ENCODE peak calls at places on chromosomes 4 and X, in four cellular contexts. One of them, this sample, is unnamed.

GRCh38 chrX:47743504-47743903 is 84.5 kb upstream of the UXT start:
- DNase-seq in BJ: no peak
- DNase-seq in substantia nigra: no peak
- DNase-seq in Caco-2: no peak
- DNase-seq in this sample: no peak

GRCh38 chrX:10450229-10450958 is 170.0 kb downstream of the MID1 start:
- DNase-seq in BJ: peak; percentile 77
- DNase-seq in substantia nigra: no peak
- DNase-seq in Caco-2: no peak
- DNase-seq in this sample: no peak

GRCh38 chr4:26732356-26732755 is 128.3 kb upstream of the STIM2 start:
- DNase-seq in BJ: no peak
- DNase-seq in substantia nigra: no peak
- DNase-seq in Caco-2: no peak
- DNase-seq in this sample: no peak

GRCh38 chrX:105191878-105192277 is 28.6 kb downstream of the TEX13A start:
- DNase-seq in BJ: no peak
- DNase-seq in substantia nigra: no peak
- DNase-seq in Caco-2: peak; percentile 41
- DNase-seq in this sample: no peak

GRCh38 chrX:103215037-103215767 is at the start of gene BEX4:
- DNase-seq in BJ: no peak
- DNase-seq in substantia nigra: peak; percentile 14
- DNase-seq in Caco-2: peak; percentile 60
- DNase-seq in this sample: peak; percentile 55

GRCh38 chr4:110634320-110635154 is 11.7 kb upstream of the PITX2 start:
- DNase-seq in BJ: no peak
- DNase-seq in substantia nigra: no peak
- DNase-seq in Caco-2: no peak
- DNase-seq in this sample: no peak

GRCh38 chr4:121863787-121864186 is 6.5 kb downstream of the BBS7 start:
- DNase-seq in BJ: no peak
- DNase-seq in substantia nigra: no peak
- DNase-seq in Caco-2: no peak
- DNase-seq in this sample: no peak

GRCh38 chr4:15341733-15342300 is 86.0 kb upstream of the C1QTNF7 start:
- DNase-seq in BJ: no peak
- DNase-seq in substantia nigra: no peak
- DNase-seq in Caco-2: no peak
- DNase-seq in this sample: no peak

GRCh38 chr4:183637461-183637860 is 21.5 kb downstream of the RWDD4 start:
- DNase-seq in BJ: no peak
- DNase-seq in substantia nigra: no peak
- DNase-seq in Caco-2: no peak
- DNase-seq in this sample: no peak

GRCh38 chr4:157141976-157142375 is 66.0 kb downstream of the GLRB start:
- DNase-seq in BJ: no peak
- DNase-seq in substantia nigra: no peak
- DNase-seq in Caco-2: no peak
- DNase-seq in this sample: no peak

GRCh38 chr4:159111417-159111816 is 8.5 kb downstream of the RAPGEF2 start:
- DNase-seq in BJ: no peak
- DNase-seq in substantia nigra: no peak
- DNase-seq in Caco-2: no peak
- DNase-seq in this sample: no peak

GRCh38 chr4:21387683-21388082 is 560.9 kb downstream of the KCNIP4 start:
- DNase-seq in BJ: no peak
- DNase-seq in substantia nigra: no peak
- DNase-seq in Caco-2: no peak
- DNase-seq in this sample: no peak